ENCODE peak calls at places on chromosome 2, in eight cellular contexts. Y is neural progenitor cell; V is hepatocyte; K is stimulated activated CD4-positive, alpha-beta T cell treated with anti-CD3 and anti-CD28 coated beads, TNF-alpha, amount 100 ng/mL, for 4 hours; I is cerebellum; P is cardiac muscle cell; O is T-cell; Q is A549. R is an unnamed sample.
A peak's percentile ranks its signal among the peaks of the same experiment; 100 is the strongest.

GRCh38 chr2:236177967-236178909 is 10.1 kb upstream of the GBX2 start:
- DNase-seq in Y (peak; percentile 90), V (peak; percentile 84), K (no peak), I (peak; percentile 44), P (peak; percentile 79), O (no peak), Q (peak; percentile 85), R (peak; percentile 83)

GRCh38 chr2:241008711-241009121 is 10.3 kb downstream of the SNED1 start:
- DNase-seq in Y (no peak), V (peak; percentile 2), K (no peak), I (no peak), P (no peak), O (no peak), Q (no peak), R (no peak)

GRCh38 chr2:174336403-174337336 is 1.9 kb downstream of the SP9 start:
- DNase-seq in Y (peak; percentile 92), V (peak; percentile 71), K (no peak), I (no peak), P (peak; percentile 79), O (no peak), Q (no peak), R (peak; percentile 44)

GRCh38 chr2:71336384-71336783 is 4.8 kb downstream of the ZNF638 start:
- DNase-seq in Y (peak; percentile 70), V (no peak), K (no peak), I (no peak), P (no peak), O (no peak), Q (no peak), R (no peak)

GRCh38 chr2:155975734-155976133 is 356.8 kb downstream of the NR4A2 start:
- DNase-seq in Y (peak; percentile 43), V (peak; percentile 11), K (no peak), I (no peak), P (no peak), O (no peak), Q (no peak), R (no peak)

GRCh38 chr2:216601632-216602409 is 31.4 kb upstream of the IGFBP2 start:
- DNase-seq in Y (no peak), V (no peak), K (no peak), I (no peak), P (no peak), O (no peak), Q (no peak), R (no peak)

GRCh38 chr2:220553150-220553549 is 925.7 kb downstream of the SLC4A3 start:
- DNase-seq in Y (no peak), V (no peak), K (no peak), I (no peak), P (peak; percentile 12), O (no peak), Q (no peak), R (no peak)

GRCh38 chr2:112577756-112578155 is 6.7 kb upstream of the CHCHD5 start:
- DNase-seq in Y (peak; percentile 16), V (no peak), K (no peak), I (no peak), P (peak; percentile 28), O (no peak), Q (no peak), R (no peak)

GRCh38 chr2:46481541-46482193 is 2.3 kb downstream of the TMEM247 start:
- DNase-seq in Y (no peak), V (peak; percentile 31), K (no peak), I (no peak), P (no peak), O (no peak), Q (peak; percentile 35), R (no peak)

GRCh38 chr2:158953926-158954763 is 14.3 kb upstream of the TANC1 start:
- DNase-seq in Y (no peak), V (peak; percentile 91), K (no peak), I (no peak), P (peak; percentile 78), O (no peak), Q (peak; percentile 32), R (peak; percentile 37)

R was measured in SK-N-DZ.